ENCODE peak calls at places on chromosome 1, in nine cellular contexts. One of them, this sample, is unnamed.

GRCh38 chr1:48776400-48777218 is at the start of gene BEND5:
- DNase-seq in MG63: peak; percentile 10
- DNase-seq in NCI-H446: peak; percentile 78
- DNase-seq in HTR-8/SVneo: peak; percentile 11
- DNase-seq in stimulated activated CD8-positive, alpha-beta memory T cell treated with anti-CD3 and anti-CD28 coated beads, Interleukin-7, amount 100 ng/mL, for 1 hour: peak; percentile 20
- DNase-seq in GM13976: peak; percentile 55
- DNase-seq in activated CD8-positive, alpha-beta memory T cell treated with anti-CD3 and anti-CD28 coated beads, Interleukin-2, amount 50 U/mL, for 48 hours: peak; percentile 79
- DNase-seq in HFFc6: no peak
- DNase-seq in bronchial epithelial cell: no peak
- DNase-seq in this sample: peak; percentile 62

GRCh38 chr1:27004471-27005165 is 8.0 kb downstream of the TENT5B start:
- DNase-seq in GM13976: no peak
- DNase-seq in HFFc6: peak; percentile 42
- DNase-seq in MG63: no peak
- DNase-seq in bronchial epithelial cell: no peak
- DNase-seq in stimulated activated CD8-positive, alpha-beta memory T cell treated with anti-CD3 and anti-CD28 coated beads, Interleukin-7, amount 100 ng/mL, for 1 hour: no peak
- DNase-seq in NCI-H446: no peak
- DNase-seq in HTR-8/SVneo: no peak
- DNase-seq in activated CD8-positive, alpha-beta memory T cell treated with anti-CD3 and anti-CD28 coated beads, Interleukin-2, amount 50 U/mL, for 48 hours: no peak
- DNase-seq in this sample: no peak

GRCh38 chr1:226664413-226665101 is 74.5 kb downstream of the ITPKB start:
- DNase-seq in activated CD8-positive, alpha-beta memory T cell treated with anti-CD3 and anti-CD28 coated beads, Interleukin-2, amount 50 U/mL, for 48 hours: no peak
- DNase-seq in bronchial epithelial cell: no peak
- DNase-seq in HTR-8/SVneo: no peak
- DNase-seq in NCI-H446: peak; percentile 57
- DNase-seq in GM13976: no peak
- DNase-seq in HFFc6: peak; percentile 82
- DNase-seq in stimulated activated CD8-positive, alpha-beta memory T cell treated with anti-CD3 and anti-CD28 coated beads, Interleukin-7, amount 100 ng/mL, for 1 hour: no peak
- DNase-seq in MG63: peak; percentile 81
- DNase-seq in this sample: no peak

GRCh38 chr1:43443197-43443946 is 10.4 kb downstream of the HYI start:
- DNase-seq in stimulated activated CD8-positive, alpha-beta memory T cell treated with anti-CD3 and anti-CD28 coated beads, Interleukin-7, amount 100 ng/mL, for 1 hour: no peak
- DNase-seq in MG63: no peak
- DNase-seq in HTR-8/SVneo: no peak
- DNase-seq in activated CD8-positive, alpha-beta memory T cell treated with anti-CD3 and anti-CD28 coated beads, Interleukin-2, amount 50 U/mL, for 48 hours: no peak
- DNase-seq in GM13976: no peak
- DNase-seq in NCI-H446: no peak
- DNase-seq in bronchial epithelial cell: no peak
- DNase-seq in HFFc6: no peak
- DNase-seq in this sample: no peak

GRCh38 chr1:114979278-114979891 is 50.2 kb upstream of the TSHB start:
- DNase-seq in NCI-H446: peak; percentile 62
- DNase-seq in HTR-8/SVneo: peak; percentile 9
- DNase-seq in GM13976: peak; percentile 17
- DNase-seq in activated CD8-positive, alpha-beta memory T cell treated with anti-CD3 and anti-CD28 coated beads, Interleukin-2, amount 50 U/mL, for 48 hours: peak; percentile 78
- DNase-seq in bronchial epithelial cell: peak; percentile 59
- DNase-seq in HFFc6: peak; percentile 58
- DNase-seq in stimulated activated CD8-positive, alpha-beta memory T cell treated with anti-CD3 and anti-CD28 coated beads, Interleukin-7, amount 100 ng/mL, for 1 hour: peak; percentile 37
- DNase-seq in MG63: peak; percentile 28
- DNase-seq in this sample: no peak

GRCh38 chr1:52727114-52727586 is 897 bp downstream of the ZYG11B start:
- DNase-seq in activated CD8-positive, alpha-beta memory T cell treated with anti-CD3 and anti-CD28 coated beads, Interleukin-2, amount 50 U/mL, for 48 hours: peak; percentile 56
- DNase-seq in HTR-8/SVneo: no peak
- DNase-seq in GM13976: no peak
- DNase-seq in bronchial epithelial cell: no peak
- DNase-seq in NCI-H446: no peak
- DNase-seq in MG63: no peak
- DNase-seq in stimulated activated CD8-positive, alpha-beta memory T cell treated with anti-CD3 and anti-CD28 coated beads, Interleukin-7, amount 100 ng/mL, for 1 hour: no peak
- DNase-seq in HFFc6: no peak
- DNase-seq in this sample: no peak

GRCh38 chr1:73306899-73307555 is 890.9 kb downstream of the LRRIQ3 start:
- DNase-seq in MG63: no peak
- DNase-seq in HFFc6: no peak
- DNase-seq in bronchial epithelial cell: no peak
- DNase-seq in GM13976: no peak
- DNase-seq in stimulated activated CD8-positive, alpha-beta memory T cell treated with anti-CD3 and anti-CD28 coated beads, Interleukin-7, amount 100 ng/mL, for 1 hour: no peak
- DNase-seq in activated CD8-positive, alpha-beta memory T cell treated with anti-CD3 and anti-CD28 coated beads, Interleukin-2, amount 50 U/mL, for 48 hours: no peak
- DNase-seq in NCI-H446: no peak
- DNase-seq in HTR-8/SVneo: no peak
- DNase-seq in this sample: no peak

GRCh38 chr1:207050428-207050767 is 610 bp downstream of the YOD1 start:
- DNase-seq in MG63: peak; percentile 26
- DNase-seq in HTR-8/SVneo: peak; percentile 22
- DNase-seq in bronchial epithelial cell: no peak
- DNase-seq in stimulated activated CD8-positive, alpha-beta memory T cell treated with anti-CD3 and anti-CD28 coated beads, Interleukin-7, amount 100 ng/mL, for 1 hour: no peak
- DNase-seq in GM13976: no peak
- DNase-seq in NCI-H446: no peak
- DNase-seq in activated CD8-positive, alpha-beta memory T cell treated with anti-CD3 and anti-CD28 coated beads, Interleukin-2, amount 50 U/mL, for 48 hours: no peak
- DNase-seq in HFFc6: no peak
- DNase-seq in this sample: no peak

This sample was measured in amygdala.